ENCODE peak calls at places on chromosomes 7 and 10, in seven cellular contexts. P, A, S, H, Y, W and F are unnamed samples.

GRCh38 chr7:99473315-99473596 is 566 bp downstream of the ZNF789 start:
- DNase-seq in P (peak; percentile 76), S (peak; percentile 48), A (peak; percentile 33), H (peak; percentile 70), Y (peak; percentile 87), W (no peak), F (peak; percentile 24)

GRCh38 chr10:5904227-5904626 is 14.2 kb downstream of the FBH1 start:
- DNase-seq in H (no peak), P (no peak), W (no peak), S (no peak), A (peak; percentile 68), Y (no peak), F (no peak)

GRCh38 chr7:33905389-33906032 is at the start of gene BMPER:
- DNase-seq in P (no peak), A (no peak), Y (no peak), H (peak; percentile 79), W (no peak), S (no peak), F (peak; percentile 57)

GRCh38 chr10:117736655-117737054 is 194.1 kb downstream of the EMX2 start:
- DNase-seq in Y (no peak), H (no peak), A (no peak), W (no peak), S (peak; percentile 34), P (peak; percentile 4), F (no peak)

GRCh38 chr7:134599371-134599770 is 47.3 kb upstream of the BPGM start:
- DNase-seq in H (no peak), A (no peak), W (no peak), P (no peak), S (no peak), Y (no peak), F (no peak)

GRCh38 chr7:53350241-53350640 is 314.8 kb downstream of the POM121L12 start:
- DNase-seq in W (peak; percentile 41), Y (peak; percentile 9), H (peak; percentile 38), S (no peak), P (no peak), A (no peak), F (peak; percentile 13)

GRCh38 chr10:102535481-102536147 is 31.8 kb downstream of the SUFU start:
- DNase-seq in Y (no peak), W (no peak), A (no peak), H (no peak), P (no peak), S (no peak), F (no peak)

GRCh38 chr10:3861785-3862184 is 76.8 kb upstream of the KLF6 start:
- DNase-seq in S (no peak), H (no peak), W (no peak), Y (no peak), A (no peak), P (no peak), F (no peak)

GRCh38 chr7:131935180-131935579 is 378.8 kb upstream of the PODXL start:
- DNase-seq in W (no peak), H (no peak), Y (no peak), P (no peak), S (no peak), A (no peak), F (no peak)

GRCh38 chr7:158501300-158502067 is 86.1 kb downstream of the PTPRN2 start:
- DNase-seq in W (no peak), A (no peak), Y (no peak), P (no peak), H (no peak), S (no peak), F (no peak)

GRCh38 chr7:37411444-37412034 is 37.1 kb downstream of the ELMO1 start:
- DNase-seq in S (no peak), H (no peak), Y (no peak), A (no peak), W (no peak), P (no peak), F (no peak)

GRCh38 chr7:83413425-83413824 is 235.5 kb downstream of the SEMA3E start:
- DNase-seq in P (no peak), S (no peak), W (no peak), A (no peak), H (no peak), Y (no peak), F (no peak)

GRCh38 chr7:124856299-124856888 is 73.2 kb downstream of the POT1 start:
- DNase-seq in A (no peak), W (no peak), Y (peak; percentile 26), H (peak; percentile 37), S (peak; percentile 32), P (peak; percentile 37), F (peak; percentile 42)

GRCh38 chr7:117777335-117778150 is 95.7 kb downstream of the CTTNBP2 start:
- DNase-seq in P (no peak), H (no peak), W (no peak), S (no peak), Y (no peak), A (no peak), F (no peak)

GRCh38 chr10:107059872-107060271 is 104.6 kb downstream of the SORCS1 start:
- DNase-seq in A (no peak), Y (peak; percentile 9), S (no peak), W (no peak), P (no peak), H (peak; percentile 43), F (no peak)

GRCh38 chr7:131548371-131548770 is 8.1 kb downstream of the PODXL start:
- DNase-seq in H (no peak), S (no peak), P (no peak), A (no peak), W (no peak), Y (no peak), F (no peak)

GRCh38 chr10:86662186-86663045 is 5.9 kb upstream of the LDB3 start:
- DNase-seq in Y (no peak), H (no peak), S (no peak), A (no peak), W (no peak), P (no peak), F (no peak)
- TF ChIP-seq JUND in Y (no peak), H (no peak), S (no peak), A (no peak), W (no peak), P (no peak), F (no peak)

GRCh38 chr7:2032876-2033407 is 199.8 kb downstream of the MAD1L1 start:
- DNase-seq in S (no peak), H (peak; percentile 26), P (no peak), A (no peak), W (no peak), Y (no peak), F (no peak)
- TF ChIP-seq JUND in S (no peak), H (no peak), P (no peak), A (no peak), W (no peak), Y (no peak), F (no peak)

DNA sequence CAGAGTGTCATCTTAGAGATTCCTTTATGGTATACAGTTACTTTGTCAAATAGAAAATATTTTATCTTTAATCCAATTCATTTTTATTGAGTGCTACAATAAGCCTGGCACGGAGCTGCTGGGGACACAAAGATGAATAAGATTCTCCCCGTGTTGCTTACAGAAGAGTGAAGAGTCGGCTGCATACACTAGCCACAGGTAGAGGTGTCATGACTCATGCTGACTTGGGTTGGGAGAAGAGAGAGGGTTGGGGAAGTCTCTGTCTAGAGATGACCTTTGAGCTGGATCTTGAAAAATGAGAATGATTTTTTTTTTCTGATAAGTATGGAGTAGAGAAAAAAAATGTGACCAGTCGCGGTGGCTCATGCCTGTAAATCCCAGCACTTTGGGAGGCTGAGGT is 289.9 kb upstream of the CELF2 start:
- DNase-seq in S (no peak), H (no peak), Y (no peak), A (no peak), P (no peak), W (no peak), F (no peak)
- TF ChIP-seq JUND in S (no peak), H (no peak), Y (no peak), A (no peak), P (no peak), W (no peak), F (no peak)

DNA sequence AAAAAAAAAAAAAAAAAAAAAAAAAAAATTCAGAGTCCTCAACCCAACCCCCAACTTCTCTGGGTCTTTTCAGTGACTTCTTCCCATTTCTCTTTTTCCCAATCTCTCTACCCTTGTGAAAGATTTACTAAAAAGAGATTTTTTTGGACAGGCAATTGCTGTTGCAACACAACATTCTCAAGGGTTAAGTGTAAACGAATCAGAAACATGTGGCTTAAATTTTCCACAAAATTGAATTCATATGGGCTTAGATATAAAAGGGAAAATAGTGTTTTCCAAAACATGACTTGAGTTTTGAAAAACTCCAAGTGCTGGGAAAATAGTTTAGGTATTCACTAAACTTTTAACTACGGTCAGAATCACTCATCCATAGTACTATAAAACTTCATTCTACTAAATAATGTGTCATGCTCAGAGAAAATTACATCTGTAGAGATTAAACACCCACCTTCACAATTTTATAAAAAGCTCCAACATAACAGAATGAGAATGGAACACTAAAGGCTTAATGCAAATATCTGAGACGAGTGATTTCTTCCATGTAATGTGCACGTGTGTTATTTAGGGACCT is 643.1 kb downstream of the PARD3 start:
- DNase-seq in H (no peak), S (no peak), A (no peak), W (no peak), P (no peak), Y (no peak), F (no peak)
- TF ChIP-seq JUND in H (no peak), S (no peak), A (no peak), W (no peak), P (no peak), Y (no peak), F (no peak)

DNA sequence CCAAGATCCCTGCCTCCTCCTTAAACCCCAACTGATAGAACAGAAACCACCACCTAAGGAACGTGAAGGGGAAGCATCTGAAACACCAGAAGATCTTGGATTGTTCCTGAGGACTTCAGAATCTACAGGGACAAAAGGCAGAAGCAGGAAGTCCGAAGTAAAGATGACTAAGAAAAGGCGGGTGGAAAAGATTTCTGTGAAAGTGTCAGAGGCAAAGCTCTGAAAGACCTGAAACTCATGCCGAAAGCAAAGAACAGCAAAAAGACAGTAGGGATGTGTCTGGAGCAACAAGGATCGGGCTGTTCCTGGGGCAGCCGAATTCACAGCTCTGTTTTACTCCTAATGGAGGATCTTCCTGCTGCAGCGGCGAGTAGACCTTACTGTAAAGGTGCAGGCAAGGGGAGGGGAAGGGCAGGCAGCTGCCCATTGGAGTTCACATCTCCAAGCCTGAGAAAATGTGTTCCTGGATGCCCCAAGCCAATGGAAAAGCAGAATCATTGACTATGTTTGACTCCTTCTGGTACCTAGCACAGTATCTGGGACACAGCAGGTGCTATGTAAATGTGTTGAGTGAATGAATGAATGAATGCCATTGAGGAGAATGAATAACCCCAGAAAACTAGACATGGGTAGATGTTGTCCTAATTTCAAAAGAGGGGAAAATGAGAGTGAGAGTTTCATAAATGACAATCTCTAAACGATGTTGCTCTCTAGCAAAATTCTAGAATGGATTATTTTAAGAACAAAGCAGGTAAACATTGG is 40.4 kb downstream of the PDIA4 start:
- DNase-seq in Y (no peak), P (no peak), H (peak; percentile 60), S (no peak), A (no peak), W (no peak), F (peak; percentile 20)
- TF ChIP-seq JUND in Y (no peak), P (no peak), H (no peak), S (no peak), A (no peak), W (no peak), F (no peak)